ENCODE peak calls at places on chromosome X, in nine cellular contexts. V, X, T, C, L, D, K, A and I are unnamed samples.

GRCh38 chrX:28398352-28398751 is 188.9 kb upstream of the IL1RAPL1 start:
- DNase-seq in V (no peak), X (no peak), T (no peak), C (no peak), L (no peak), D (no peak), K (no peak), A (no peak), I (no peak)

GRCh38 chrX:2967998-2968909 is 38.1 kb upstream of the ARSH start:
- DNase-seq in V (no peak), X (no peak), T (peak), C (no peak), L (peak), D (peak), K (no peak), A (no peak), I (no peak)

GRCh38 chrX:145213504-145213903 is 33.8 kb upstream of the SPANXN1 start:
- DNase-seq in V (no peak), X (no peak), T (no peak), C (no peak), L (peak), D (no peak), K (no peak), A (no peak), I (no peak)

GRCh38 chrX:20378291-20378920 is 111.7 kb upstream of the RPS6KA3 start:
- DNase-seq in V (no peak), X (no peak), T (no peak), C (no peak), L (peak), D (no peak), K (peak), A (no peak), I (no peak)

GRCh38 chrX:39967348-39967747 is 130.4 kb downstream of the BCOR start:
- DNase-seq in V (no peak), X (no peak), T (no peak), C (no peak), L (peak), D (no peak), K (no peak), A (no peak), I (no peak)

GRCh38 chrX:41302293-41302868 is 31.6 kb upstream of the DDX3X start:
- DNase-seq in V (no peak), X (no peak), T (no peak), C (no peak), L (no peak), D (no peak), K (no peak), A (no peak), I (no peak)

GRCh38 chrX:155612312-155613224 is at the start of gene TMLHE:
- DNase-seq in V (peak), X (peak), T (peak), C (peak), L (peak), D (peak), K (peak), A (peak), I (peak)

GRCh38 chrX:23756165-23756564 is 13.1 kb upstream of the ACOT9 start:
- DNase-seq in V (no peak), X (peak), T (peak), C (peak), L (peak), D (no peak), K (peak), A (peak), I (no peak)

GRCh38 chrX:135931644-135932487 is 38.4 kb downstream of the SAGE1 start:
- DNase-seq in V (no peak), X (peak), T (peak), C (peak), L (peak), D (peak), K (peak), A (no peak), I (peak)

GRCh38 chrX:125507119-125507518 is 187.4 kb downstream of the TEX13C start:
- DNase-seq in V (no peak), X (no peak), T (no peak), C (no peak), L (peak), D (no peak), K (no peak), A (no peak), I (no peak)

GRCh38 chrX:43958529-43958928 is 14.7 kb downstream of the NDP start:
- DNase-seq in V (peak), X (peak), T (peak), C (peak), L (peak), D (peak), K (peak), A (no peak), I (no peak)

GRCh38 chrX:3514996-3515395 is 168.5 kb upstream of the MXRA5 start:
- DNase-seq in V (no peak), X (no peak), T (no peak), C (no peak), L (peak), D (no peak), K (no peak), A (no peak), I (no peak)

GRCh38 chrX:154374361-154375155 is at the start of gene FLNA:
- DNase-seq in V (no peak), X (peak), T (peak), C (peak), L (no peak), D (no peak), K (peak), A (no peak), I (peak)

GRCh38 chrX:118355225-118355920 is 9.5 kb downstream of the WDR44 start:
- DNase-seq in V (no peak), X (no peak), T (no peak), C (no peak), L (no peak), D (no peak), K (no peak), A (no peak), I (no peak)

GRCh38 chrX:134930501-134930900 is 60.3 kb upstream of the SMIM10 start:
- DNase-seq in V (no peak), X (no peak), T (no peak), C (no peak), L (no peak), D (no peak), K (no peak), A (no peak), I (no peak)

GRCh38 chrX:10040961-10041360 is 73.8 kb downstream of the CLDN34 start:
- DNase-seq in V (no peak), X (no peak), T (no peak), C (no peak), L (no peak), D (no peak), K (no peak), A (peak), I (no peak)

GRCh38 chrX:41692162-41692749 is 3.5 kb downstream of the GPR34 start:
- DNase-seq in V (no peak), X (no peak), T (no peak), C (no peak), L (peak), D (no peak), K (no peak), A (no peak), I (no peak)

GRCh38 chrX:153649915-153650782 is 3.1 kb downstream of the DUSP9 start:
- DNase-seq in V (no peak), X (peak), T (peak), C (no peak), L (no peak), D (no peak), K (no peak), A (no peak), I (peak)

GRCh38 chrX:40922307-40922706 is 162.9 kb upstream of the USP9X start:
- DNase-seq in V (no peak), X (no peak), T (peak), C (no peak), L (peak), D (no peak), K (no peak), A (no peak), I (no peak)

GRCh38 chrX:619812-620493 is 10.6 kb upstream of the SHOX start:
- DNase-seq in V (no peak), X (no peak), T (peak), C (no peak), L (no peak), D (no peak), K (no peak), A (peak), I (peak)

GRCh38 chrX:50920132-50920531 is 9.6 kb downstream of the BMP15 start:
- DNase-seq in V (no peak), X (no peak), T (no peak), C (peak), L (peak), D (no peak), K (no peak), A (no peak), I (no peak)

GRCh38 chrX:94743478-94743877 is 1069.5 kb downstream of the FAM133A start:
- DNase-seq in V (no peak), X (no peak), T (no peak), C (no peak), L (no peak), D (no peak), K (no peak), A (no peak), I (no peak)

GRCh38 chrX:39972340-39972739 is 125.4 kb downstream of the BCOR start:
- DNase-seq in V (no peak), X (no peak), T (no peak), C (no peak), L (peak), D (no peak), K (no peak), A (no peak), I (no peak)

GRCh38 chrX:78944351-78944750 is 840 bp upstream of the P2RY10 start:
- DNase-seq in V (no peak), X (no peak), T (no peak), C (no peak), L (no peak), D (no peak), K (no peak), A (no peak), I (no peak)

DNA sequence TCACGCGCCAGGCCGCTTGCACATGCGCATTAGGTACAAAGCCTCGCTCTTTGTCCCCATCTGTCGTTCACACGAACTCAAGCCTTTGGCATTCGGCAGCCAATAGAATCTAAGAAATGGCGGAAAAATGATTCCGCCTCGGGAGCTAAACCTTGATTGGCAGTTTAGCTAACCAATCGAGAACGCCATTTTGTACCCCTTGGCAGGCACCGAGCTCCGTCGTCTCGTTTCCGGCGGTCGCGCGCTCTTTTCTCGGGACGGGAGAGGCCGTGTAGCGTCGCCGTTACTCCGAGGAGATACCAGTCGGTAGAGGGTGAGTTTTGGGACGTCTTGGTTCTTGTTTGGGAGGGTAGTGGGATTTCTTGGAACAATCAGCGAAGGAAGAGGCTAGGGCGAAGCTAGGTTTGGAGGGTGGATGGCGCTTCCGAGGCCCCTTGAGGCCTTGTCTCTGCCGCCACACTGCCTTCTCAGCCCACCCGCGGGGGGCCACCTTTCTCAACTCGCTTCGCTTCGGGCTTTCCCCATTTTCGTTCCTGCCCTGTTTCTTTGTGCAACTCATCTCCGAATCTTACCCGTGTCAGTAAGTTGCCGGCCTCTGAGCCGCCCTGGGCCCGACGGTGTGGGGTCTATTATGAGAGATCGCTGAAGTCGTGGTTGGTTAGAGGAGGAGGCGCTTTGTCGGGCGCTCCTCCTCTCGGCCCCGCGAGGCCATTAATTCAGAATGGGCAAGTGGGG is at the start of gene NONO:
- DNase-seq in V (peak), X (peak), T (peak), C (peak), L (peak), D (peak), K (peak), A (peak), I (peak)
- TF ChIP-seq CTCF in V (peak), X (no peak), T (no peak), C (no peak), L (no peak), D (peak), K (no peak), A (no peak), I (peak)

GRCh38 chrX:34578237-34578636 is 78.8 kb downstream of the TMEM47 start:
- DNase-seq in V (peak), X (no peak), T (no peak), C (no peak), L (peak), D (peak), K (no peak), A (no peak), I (no peak)
- TF ChIP-seq CTCF in V (peak), X (peak), T (peak), C (no peak), L (peak), D (peak), K (no peak), A (no peak), I (peak)

GRCh38 chrX:150587585-150588503 is 19.4 kb downstream of the MTM1 start:
- DNase-seq in V (no peak), X (no peak), T (no peak), C (peak), L (peak), D (no peak), K (no peak), A (no peak), I (no peak)
- TF ChIP-seq CTCF in V (peak), X (peak), T (peak), C (peak), L (peak), D (peak), K (peak), A (no peak), I (peak)

GRCh38 chrX:133215747-133216146 is 2.4 kb downstream of the TFDP3 start:
- DNase-seq in V (no peak), X (no peak), T (no peak), C (peak), L (peak), D (no peak), K (no peak), A (no peak), I (no peak)
- TF ChIP-seq CTCF in V (no peak), X (no peak), T (peak), C (no peak), L (peak), D (peak), K (no peak), A (no peak), I (no peak)

GRCh38 chrX:149513713-149514427 is 8.8 kb upstream of the IDS start:
- DNase-seq in V (no peak), X (no peak), T (no peak), C (no peak), L (peak), D (no peak), K (no peak), A (peak), I (no peak)

GRCh38 chrX:149515954-149516602 is 11.0 kb upstream of the IDS start:
- DNase-seq in V (no peak), X (no peak), T (no peak), C (no peak), L (no peak), D (no peak), K (no peak), A (peak), I (no peak)

GRCh38 chrX:149511081-149511480 is 6.0 kb upstream of the IDS start:
- DNase-seq in V (no peak), X (no peak), T (no peak), C (no peak), L (peak), D (no peak), K (no peak), A (peak), I (no peak)

GRCh38 chrX:149510386-149510785 is 5.3 kb upstream of the IDS start:
- DNase-seq in V (no peak), X (no peak), T (no peak), C (no peak), L (peak), D (no peak), K (no peak), A (peak), I (no peak)

GRCh38 chrX:149512225-149512885 is 7.2 kb upstream of the IDS start:
- DNase-seq in V (no peak), X (peak), T (peak), C (peak), L (peak), D (no peak), K (peak), A (peak), I (no peak)
- TF ChIP-seq CTCF in V (peak), X (peak), T (peak), C (peak), L (peak), D (peak), K (peak), A (no peak), I (peak)

GRCh38 chrX:49042581-49043219 is 457 bp downstream of the TFE3 start:
- DNase-seq in V (no peak), X (no peak), T (no peak), C (no peak), L (no peak), D (no peak), K (no peak), A (no peak), I (no peak)

GRCh38 chrX:49040376-49040955 is 2.7 kb downstream of the TFE3 start:
- DNase-seq in V (no peak), X (no peak), T (no peak), C (no peak), L (peak), D (no peak), K (no peak), A (no peak), I (no peak)

GRCh38 chrX:49041683-49042529 is 1.3 kb downstream of the TFE3 start:
- DNase-seq in V (peak), X (no peak), T (no peak), C (no peak), L (peak), D (no peak), K (no peak), A (no peak), I (no peak)

GRCh38 chrX:49043220-49043986 is at the start of gene TFE3:
- DNase-seq in V (peak), X (peak), T (peak), C (peak), L (peak), D (peak), K (peak), A (peak), I (peak)

GRCh38 chrX:49043987-49044281 is 777 bp upstream of the TFE3 start:
- DNase-seq in V (no peak), X (no peak), T (no peak), C (no peak), L (no peak), D (no peak), K (no peak), A (no peak), I (no peak)
- TF ChIP-seq CTCF in V (no peak), X (no peak), T (no peak), C (no peak), L (no peak), D (no peak), K (no peak), A (no peak), I (no peak)

DNA sequence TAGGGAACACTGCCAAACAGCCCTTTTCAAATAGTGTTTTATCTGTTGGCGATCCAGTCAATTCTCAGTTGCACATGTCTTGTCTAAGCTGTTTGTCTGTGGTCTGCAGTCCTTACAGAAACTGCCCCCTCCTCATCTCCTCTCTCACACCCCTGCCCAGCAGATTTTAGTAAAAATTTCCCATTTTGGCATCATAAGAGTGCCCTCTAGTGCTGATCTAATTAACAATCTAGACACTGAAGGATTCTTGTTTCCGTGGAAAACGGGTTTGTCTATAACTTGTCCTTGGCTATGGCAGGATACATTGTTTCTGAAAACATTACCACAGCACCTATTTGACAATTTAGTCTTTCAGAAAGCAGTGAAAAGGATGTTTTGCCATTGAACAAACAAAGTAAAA is 227.2 kb upstream of the MBNL3 start:
- DNase-seq in V (no peak), X (no peak), T (no peak), C (no peak), L (no peak), D (no peak), K (no peak), A (no peak), I (no peak)
- TF ChIP-seq CTCF in V (peak), X (no peak), T (peak), C (no peak), L (peak), D (peak), K (no peak), A (no peak), I (peak)

GRCh38 chrX:64642482-64642881 is 247.2 kb upstream of the MTMR8 start:
- DNase-seq in V (no peak), X (no peak), T (no peak), C (peak), L (no peak), D (no peak), K (no peak), A (no peak), I (no peak)
- TF ChIP-seq CTCF in V (no peak), X (no peak), T (peak), C (peak), L (peak), D (no peak), K (no peak), A (no peak), I (no peak)

GRCh38 chrX:131741103-131741581 is 197.3 kb downstream of the OR13H1 start:
- DNase-seq in V (no peak), X (peak), T (no peak), C (no peak), L (peak), D (no peak), K (no peak), A (peak), I (peak)
- TF ChIP-seq CTCF in V (no peak), X (peak), T (no peak), C (no peak), L (peak), D (peak), K (no peak), A (no peak), I (peak)